ENCODE peak calls at places on chromosomes 4 and X, in seven cellular contexts. H is heart right ventricle; P is CD8-positive, alpha-beta T cell; W is fibroblast of pulmonary artery; R is Caco-2; Z is AG09319; X is iPS DF 19.7. I is an unnamed sample.

GRCh38 chr4:71833175-71833900 is 49.5 kb upstream of the GC start:
- DNase-seq in P (no peak), H (peak), W (no peak), R (no peak), X (no peak), Z (no peak), I (no peak)

GRCh38 chr4:1982124-1983052 is 26.4 kb downstream of the NELFA start:
- DNase-seq in P (no peak), R (no peak), X (no peak), W (no peak), Z (no peak), H (no peak), I (no peak)

GRCh38 chrX:134685662-134686061 is 27.4 kb upstream of the PLAC1 start:
- DNase-seq in P (no peak), W (peak), R (no peak), Z (no peak), X (no peak), H (no peak), I (no peak)

GRCh38 chrX:122046226-122046625 is 998.8 kb downstream of the GLUD2 start:
- DNase-seq in R (no peak), H (no peak), P (no peak), X (no peak), W (peak), Z (no peak), I (no peak)

GRCh38 chrX:9310596-9310995 is 154.3 kb upstream of the TBL1X start:
- DNase-seq in R (no peak), H (no peak), X (no peak), P (no peak), Z (no peak), W (peak), I (no peak)

GRCh38 chr4:74206088-74206826 is 48.3 kb downstream of the MTHFD2L start:
- DNase-seq in X (no peak), W (peak), R (peak), H (no peak), P (no peak), Z (no peak), I (peak)

GRCh38 chr4:184826315-184827266 is 823 bp upstream of the ACSL1 start:
- DNase-seq in H (peak), X (no peak), R (no peak), P (peak), Z (no peak), W (no peak), I (no peak)

GRCh38 chrX:115949900-115950822 is 220.4 kb upstream of the AGTR2 start:
- DNase-seq in X (no peak), H (no peak), W (no peak), Z (no peak), P (no peak), R (no peak), I (peak)

GRCh38 chr4:144645621-144646522 is at the start of gene HHIP:
- DNase-seq in R (no peak), Z (no peak), P (peak), H (peak), W (peak), X (no peak), I (peak)

GRCh38 chr4:65918217-65918616 is 247.9 kb upstream of the EPHA5 start:
- DNase-seq in Z (no peak), P (no peak), W (no peak), H (no peak), X (no peak), R (no peak), I (no peak)

GRCh38 chr4:22021116-22021515 is 72.5 kb upstream of the KCNIP4 start:
- DNase-seq in H (no peak), W (no peak), R (no peak), X (no peak), P (no peak), Z (no peak), I (no peak)

GRCh38 chr4:119785963-119786362 is 157.4 kb upstream of the PDE5A start:
- DNase-seq in H (no peak), R (no peak), X (no peak), P (no peak), Z (no peak), W (peak), I (peak)

GRCh38 chr4:81207793-81208192 is 7.2 kb downstream of the PRKG2 start:
- DNase-seq in R (no peak), X (no peak), H (no peak), Z (peak), W (peak), P (no peak), I (no peak)

GRCh38 chrX:10011991-10012390 is 44.8 kb downstream of the CLDN34 start:
- DNase-seq in R (no peak), W (no peak), X (no peak), H (no peak), P (no peak), Z (no peak), I (no peak)

GRCh38 chrX:153871451-153871850 is 14.5 kb downstream of the L1CAM start:
- DNase-seq in W (no peak), Z (no peak), X (no peak), P (no peak), R (no peak), H (no peak), I (no peak)

GRCh38 chr4:43732829-43733426 is 715.7 kb downstream of the KCTD8 start:
- DNase-seq in R (no peak), W (no peak), H (no peak), Z (no peak), X (no peak), P (no peak), I (no peak)

GRCh38 chrX:85611926-85612325 is 232.5 kb upstream of the POF1B start:
- DNase-seq in X (no peak), W (peak), H (no peak), P (no peak), Z (no peak), R (no peak), I (peak)

GRCh38 chrX:115582871-115583729 is 22.1 kb downstream of the PLS3 start:
- DNase-seq in Z (no peak), W (peak), P (no peak), R (peak), X (no peak), H (no peak), I (peak)

GRCh38 chrX:38636949-38637819 is 75.8 kb downstream of the TSPAN7 start:
- DNase-seq in R (no peak), X (no peak), P (no peak), W (no peak), Z (no peak), H (no peak), I (no peak)

GRCh38 chrX:119218198-119218597 is 17.9 kb upstream of the PGRMC1 start:
- DNase-seq in R (no peak), W (peak), Z (no peak), H (no peak), X (no peak), P (no peak), I (no peak)

GRCh38 chr4:150261571-150261970 is 183.3 kb downstream of the DCLK2 start:
- DNase-seq in H (no peak), W (no peak), X (no peak), P (no peak), R (no peak), Z (peak), I (no peak)

GRCh38 chrX:40550069-40550468 is 30.7 kb upstream of the ATP6AP2 start:
- DNase-seq in X (no peak), R (no peak), Z (no peak), H (no peak), W (no peak), P (no peak), I (no peak)

GRCh38 chr4:6390357-6390756 is 82.1 kb downstream of the PPP2R2C start:
- DNase-seq in Z (no peak), W (no peak), R (no peak), X (no peak), H (peak), P (no peak), I (no peak)

GRCh38 chrX:22486326-22486725 is 213.6 kb downstream of the CBLL2 start:
- DNase-seq in Z (no peak), X (no peak), W (peak), P (no peak), H (no peak), R (no peak), I (no peak)

GRCh38 chr4:792729-793108 is 33.2 kb downstream of the CPLX1 start:
- DNase-seq in H (no peak), W (no peak), P (no peak), X (no peak), Z (no peak), R (no peak), I (no peak)

GRCh38 chrX:41559662-41560061 is 112.5 kb downstream of the NYX start:
- DNase-seq in Z (peak), H (no peak), X (no peak), P (peak), W (peak), R (no peak), I (no peak)

GRCh38 chrX:107293056-107293455 is 86.6 kb downstream of the DNAAF6 start:
- DNase-seq in R (no peak), Z (no peak), H (no peak), X (no peak), W (no peak), P (no peak), I (peak)

GRCh38 chrX:115591856-115592842 is 31.2 kb downstream of the PLS3 start:
- DNase-seq in H (no peak), W (no peak), Z (no peak), P (no peak), X (no peak), R (no peak), I (no peak)

GRCh38 chrX:51893931-51894696 is 691 bp downstream of the MAGED1 start:
- DNase-seq in Z (no peak), H (no peak), W (peak), P (peak), R (no peak), X (no peak), I (peak)

GRCh38 chr4:22099896-22100295 is 151.3 kb upstream of the KCNIP4 start:
- DNase-seq in Z (no peak), W (peak), X (no peak), P (no peak), H (no peak), R (no peak), I (no peak)

GRCh38 chr4:7201351-7202305 is 9.3 kb downstream of the SORCS2 start:
- DNase-seq in P (no peak), R (peak), X (no peak), H (no peak), W (no peak), Z (no peak), I (no peak)

GRCh38 chr4:181427076-181427475 is 816.1 kb upstream of the TENM3 start:
- DNase-seq in W (no peak), Z (no peak), P (no peak), R (no peak), H (no peak), X (no peak), I (peak)